ENCODE peak calls at places on chromosomes 2 and 18, in seven cellular contexts. E is NCI-H69, T is astrocyte, A is tibial artery, U is left colon, O is OCI-M1, Z is HuH-7. F is an unnamed sample.

GRCh38 chr2:188634656-188635055 is 339.5 kb upstream of the COL3A1 start:
- DNase-seq in O (no peak), Z (no peak), E (no peak), U (no peak), T (no peak), A (no peak), F (no peak)

GRCh38 chr2:45380131-45380836 is 230.8 kb downstream of the SRBD1 start:
- DNase-seq in U (no peak), T (peak), Z (no peak), O (no peak), A (no peak), E (no peak), F (no peak)

GRCh38 chr18:23924813-23925212 is 89.7 kb upstream of the TTC39C start:
- DNase-seq in O (no peak), A (no peak), E (no peak), T (peak), U (no peak), Z (no peak), F (peak)

GRCh38 chr18:32049393-32050161 is 31.0 kb downstream of the RNF125 start:
- DNase-seq in A (peak), Z (no peak), E (no peak), U (peak), O (peak), T (peak), F (no peak)

GRCh38 chr2:43083710-43084698 is 142.4 kb downstream of the ZFP36L2 start:
- DNase-seq in A (no peak), T (peak), U (no peak), E (peak), Z (no peak), O (no peak), F (peak)

GRCh38 chr2:138906549-138906948 is 126.4 kb upstream of the NXPH2 start:
- DNase-seq in A (no peak), E (no peak), U (no peak), O (no peak), Z (no peak), T (no peak), F (no peak)

GRCh38 chr18:41391616-41392610 is 563.1 kb upstream of the PIK3C3 start:
- DNase-seq in T (peak), Z (peak), A (no peak), E (peak), U (peak), O (peak), F (peak)

GRCh38 chr2:28300489-28300888 is 92.2 kb upstream of the FOSL2 start:
- DNase-seq in U (no peak), Z (no peak), T (peak), E (no peak), O (no peak), A (no peak), F (peak)

GRCh38 chr18:76874643-76875389 is 52.5 kb downstream of the ZNF236 start:
- DNase-seq in U (no peak), Z (no peak), T (no peak), O (no peak), E (peak), A (no peak), F (no peak)

GRCh38 chr2:113064281-113064680 is 3.5 kb upstream of the IL1F10 start:
- DNase-seq in E (no peak), T (no peak), O (no peak), A (no peak), Z (no peak), U (no peak), F (no peak)

GRCh38 chr18:49243391-49243790 is 217.1 kb downstream of the DYM start:
- DNase-seq in E (no peak), Z (no peak), O (no peak), T (no peak), A (no peak), U (no peak), F (no peak)

GRCh38 chr2:192126912-192127311 is 67.8 kb downstream of the TMEFF2 start:
- DNase-seq in E (peak), O (no peak), U (no peak), T (no peak), A (no peak), Z (no peak), F (no peak)

GRCh38 chr18:79756826-79757225 is 40.9 kb upstream of the KCNG2 start:
- DNase-seq in E (no peak), Z (no peak), T (no peak), A (no peak), O (no peak), U (no peak), F (no peak)

GRCh38 chr2:133331437-133331836 is 236.8 kb downstream of the NCKAP5 start:
- DNase-seq in A (no peak), U (no peak), E (no peak), O (no peak), T (no peak), Z (no peak), F (no peak)

GRCh38 chr2:145731467-145731866 is 1211.5 kb upstream of the ZEB2 start:
- DNase-seq in Z (no peak), E (no peak), U (no peak), O (no peak), A (no peak), T (no peak), F (no peak)

GRCh38 chr18:6843308-6843707 is 113.8 kb downstream of the ARHGAP28 start:
- DNase-seq in T (no peak), Z (no peak), E (no peak), A (no peak), O (no peak), U (no peak), F (no peak)

GRCh38 chr2:186349508-186349907 is 136.6 kb upstream of the ZC3H15 start:
- DNase-seq in A (no peak), T (peak), O (peak), Z (no peak), E (peak), U (no peak), F (no peak)

GRCh38 chr18:59249186-59249774 is 24.0 kb downstream of the RAX start:
- DNase-seq in A (no peak), E (peak), U (peak), Z (peak), T (peak), O (peak), F (peak)

GRCh38 chr2:101704046-101704466 is 6.5 kb downstream of the MAP4K4 start:
- DNase-seq in E (peak), O (no peak), T (peak), Z (no peak), A (peak), U (no peak), F (no peak)

GRCh38 chr2:133885847-133886246 is 317.6 kb upstream of the NCKAP5 start:
- DNase-seq in Z (no peak), E (no peak), O (no peak), T (no peak), U (no peak), A (no peak), F (no peak)

GRCh38 chr2:197075754-197076337 is 149.3 kb upstream of the PGAP1 start:
- DNase-seq in T (no peak), U (no peak), A (no peak), E (no peak), O (peak), Z (no peak), F (no peak)

GRCh38 chr2:240620859-240621258 is 4.4 kb upstream of the GPR35 start:
- DNase-seq in A (no peak), Z (no peak), O (no peak), T (no peak), E (no peak), U (peak), F (no peak)

GRCh38 chr2:25991965-25992364 is 9.7 kb upstream of the KIF3C start:
- DNase-seq in Z (no peak), U (no peak), A (no peak), T (no peak), O (no peak), E (peak), F (no peak)

GRCh38 chr18:59662008-59662701 is 35.1 kb downstream of the CCBE1 start:
- DNase-seq in U (no peak), A (no peak), T (peak), E (peak), Z (no peak), O (no peak), F (peak)

GRCh38 chr18:12442946-12443345 is 35.2 kb downstream of the PRELID3A start:
- DNase-seq in U (no peak), A (no peak), T (no peak), O (no peak), Z (no peak), E (no peak), F (no peak)

GRCh38 chr2:75647771-75648170 is 1.2 kb downstream of the MRPL19 start:
- DNase-seq in E (no peak), Z (no peak), O (peak), T (no peak), A (no peak), U (no peak), F (no peak)

GRCh38 chr2:19785867-19786266 is 115.9 kb downstream of the TTC32 start:
- DNase-seq in T (no peak), Z (no peak), A (no peak), O (no peak), E (no peak), U (no peak), F (no peak)

GRCh38 chr2:157744571-157745076 is 116.0 kb upstream of the ACVR1C start:
- DNase-seq in A (no peak), Z (no peak), U (no peak), O (no peak), E (peak), T (no peak), F (no peak)

GRCh38 chr2:234681206-234681605 is 184.3 kb upstream of the ARL4C start:
- DNase-seq in A (no peak), E (peak), O (no peak), U (no peak), Z (no peak), T (peak), F (no peak)

GRCh38 chr18:48657446-48658120 is 118.8 kb downstream of the CTIF start:
- DNase-seq in U (no peak), Z (no peak), A (no peak), T (no peak), O (no peak), E (no peak), F (no peak)

GRCh38 chr2:222241054-222241453 is 57.7 kb downstream of the PAX3 start:
- DNase-seq in E (peak), A (no peak), Z (no peak), U (no peak), T (no peak), O (no peak), F (no peak)

GRCh38 chr2:60391250-60392013 is 162.0 kb downstream of the BCL11A start:
- DNase-seq in T (no peak), U (no peak), Z (no peak), A (no peak), E (peak), O (no peak), F (no peak)

GRCh38 chr18:68854786-68855391 is 57.0 kb downstream of the CCDC102B start:
- DNase-seq in T (no peak), O (no peak), Z (no peak), E (no peak), A (no peak), U (no peak), F (no peak)